ENCODE peak calls at places on chromosomes 6 and 20, in four cellular contexts. H is HepG2, P is K562, Q is GM12878. G is an unnamed sample.

GRCh38 chr20:15546624-15547023 is 1026.6 kb downstream of the KIF16B start:
- DNase-seq in H (no peak), P (no peak), Q (no peak), G (no peak)

GRCh38 chr6:156779206-156780116 is 2.3 kb downstream of the ARID1B start:
- DNase-seq in H (peak), P (peak), Q (no peak), G (peak)

GRCh38 chr20:8720089-8720488 is 348.8 kb upstream of the PLCB4 start:
- DNase-seq in H (no peak), P (no peak), Q (no peak), G (no peak)

GRCh38 chr6:168273483-168274045 is 46.0 kb downstream of the DACT2 start:
- DNase-seq in H (peak), P (no peak), Q (no peak), G (no peak)

GRCh38 chr20:11436113-11436890 is 481.4 kb upstream of the BTBD3 start:
- DNase-seq in H (no peak), P (no peak), Q (no peak), G (no peak)

GRCh38 chr6:157912326-157912725 is 69.3 kb upstream of the SYNJ2 start:
- DNase-seq in H (no peak), P (no peak), Q (no peak), G (no peak)

GRCh38 chr6:56329296-56330050 is 82.1 kb upstream of the COL21A1 start:
- DNase-seq in H (no peak), P (no peak), Q (no peak), G (no peak)

GRCh38 chr6:6825153-6825847 is 236.8 kb downstream of the LY86 start:
- DNase-seq in H (no peak), P (no peak), Q (no peak), G (no peak)

GRCh38 chr20:57582432-57583288 is 21.8 kb downstream of the PCK1 start:
- DNase-seq in H (peak), P (peak), Q (no peak), G (peak)

GRCh38 chr6:87407531-87407895 is 259 bp upstream of the CFAP206 start:
- DNase-seq in H (no peak), P (no peak), Q (no peak), G (no peak)

GRCh38 chr6:157800420-157801237 is 22.4 kb upstream of the SNX9 start:
- DNase-seq in H (no peak), P (no peak), Q (peak), G (no peak)

GRCh38 chr6:33425668-33426577 is 6.1 kb downstream of the SYNGAP1 start:
- DNase-seq in H (peak), P (peak), Q (no peak), G (peak)

GRCh38 chr6:99492137-99492536 is 23.1 kb downstream of the USP45 start:
- DNase-seq in H (no peak), P (no peak), Q (no peak), G (no peak)

GRCh38 chr6:31620586-31621319 is at the start of gene PRRC2A:
- DNase-seq in H (no peak), P (peak), Q (no peak), G (peak)

GRCh38 chr20:24605937-24606455 is 136.6 kb downstream of the SYNDIG1 start:
- DNase-seq in H (no peak), P (no peak), Q (no peak), G (no peak)

GRCh38 chr6:95767897-95768463 is 190.6 kb downstream of the MANEA start:
- DNase-seq in H (no peak), P (no peak), Q (no peak), G (no peak)

GRCh38 chr6:45454008-45454911 is 76.5 kb upstream of the SUPT3H start:
- DNase-seq in H (no peak), P (no peak), Q (no peak), G (no peak)

GRCh38 chr6:96724641-96725040 is 112.6 kb downstream of the GPR63 start:
- DNase-seq in H (no peak), P (no peak), Q (no peak), G (no peak)

GRCh38 chr6:87122477-87122876 is 27.6 kb upstream of the CGA start:
- DNase-seq in H (no peak), P (no peak), Q (no peak), G (peak)

GRCh38 chr20:54980321-54980960 is 505.0 kb downstream of the DOK5 start:
- DNase-seq in H (no peak), P (no peak), Q (no peak), G (no peak)

GRCh38 chr20:59573837-59574236 is 30.5 kb upstream of the PHACTR3 start:
- DNase-seq in H (no peak), P (no peak), Q (no peak), G (no peak)

GRCh38 chr6:53598584-53598983 is 53.7 kb upstream of the GCLC start:
- DNase-seq in H (no peak), P (no peak), Q (no peak), G (no peak)

GRCh38 chr6:166556871-166557322 is 29.6 kb downstream of the RAMACL start:
- DNase-seq in H (no peak), P (no peak), Q (no peak), G (no peak)

GRCh38 chr6:118580585-118581419 is 32.7 kb downstream of the PLN start:
- DNase-seq in H (peak), P (peak), Q (no peak), G (peak)

GRCh38 chr6:164085552-164086325 is 671.2 kb downstream of the QKI start:
- DNase-seq in H (no peak), P (no peak), Q (no peak), G (no peak)

GRCh38 chr6:70166088-70166958 is 136.6 kb downstream of the COL9A1 start:
- DNase-seq in H (peak), P (peak), Q (no peak), G (peak)

GRCh38 chr20:3250091-3250504 is 11.1 kb upstream of the SLC4A11 start:
- DNase-seq in H (peak), P (peak), Q (no peak), G (peak)

GRCh38 chr20:50572922-50573777 is 63.0 kb downstream of the PTPN1 start:
- DNase-seq in H (no peak), P (no peak), Q (no peak), G (no peak)

GRCh38 chr6:156508923-156509322 is 268.3 kb upstream of the ARID1B start:
- DNase-seq in H (no peak), P (no peak), Q (no peak), G (no peak)

GRCh38 chr6:120357447-120357846 is 976.8 kb downstream of the TBC1D32 start:
- DNase-seq in H (no peak), P (no peak), Q (no peak), G (no peak)

GRCh38 chr6:27168108-27168507 is 79.4 kb upstream of the PRSS16 start:
- DNase-seq in H (no peak), P (no peak), Q (no peak), G (no peak)

GRCh38 chr6:27163858-27164257 is 83.6 kb upstream of the PRSS16 start:
- DNase-seq in H (no peak), P (no peak), Q (no peak), G (no peak)

DNA sequence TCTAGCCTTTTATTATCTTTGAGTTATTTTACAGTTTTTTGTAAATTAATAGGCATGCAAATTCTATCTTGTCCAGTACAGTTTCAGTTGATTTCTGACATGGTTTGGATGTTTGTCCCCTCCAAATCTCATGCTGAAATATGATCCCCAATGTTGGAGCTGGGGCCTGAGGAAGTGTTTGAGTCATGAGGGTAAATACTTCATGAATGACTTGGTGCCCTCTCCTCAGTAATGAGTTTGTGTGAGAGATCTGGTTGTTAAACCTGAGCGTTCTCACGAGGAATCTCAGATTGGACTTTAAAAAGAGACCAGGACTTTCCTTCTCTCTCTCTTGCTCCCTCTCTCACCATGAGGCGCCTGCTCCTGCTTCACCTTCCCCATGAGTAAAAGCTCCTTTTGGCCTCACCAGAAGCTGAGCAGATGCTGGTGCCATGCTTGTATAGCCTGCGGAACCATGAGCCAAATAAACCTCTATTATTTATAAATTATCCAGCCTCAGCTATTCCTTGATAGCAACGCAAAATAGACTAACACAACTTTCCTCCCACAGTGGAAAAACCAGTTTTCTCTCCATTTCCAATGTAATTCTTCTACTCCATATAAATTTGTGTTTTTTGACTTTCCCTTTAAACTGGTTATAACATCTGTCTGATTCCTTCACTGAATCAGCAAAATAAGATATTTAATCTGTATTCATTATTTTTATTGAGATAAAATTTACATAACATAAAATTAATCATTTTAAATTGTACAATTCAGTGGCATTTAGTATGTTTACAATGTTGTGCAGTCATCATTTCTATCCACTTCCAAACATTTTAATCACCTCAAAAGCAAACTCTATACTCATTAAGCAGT is 78.7 kb upstream of the PRSS16 start:
- DNase-seq in H (no peak), P (no peak), Q (no peak), G (no peak)
- TF ChIP-seq ESRRA in H (no peak), P (peak), Q (no peak), G (no peak)

GRCh38 chr6:121794630-121795029 is 359.2 kb downstream of the GJA1 start:
- DNase-seq in H (no peak), P (no peak), Q (no peak), G (no peak)
- TF ChIP-seq CBFB in H (no peak), P (no peak), Q (no peak), G (no peak)

GRCh38 chr6:44058617-44059358 is 68.5 kb downstream of the MRPL14 start:
- DNase-seq in H (peak), P (peak), Q (no peak), G (no peak)
- TF ChIP-seq ESRRA in H (peak), P (peak), Q (no peak), G (no peak)

GRCh38 chr6:22026160-22026678 is 270.6 kb downstream of the PRL start:
- DNase-seq in H (no peak), P (no peak), Q (no peak), G (no peak)

GRCh38 chr6:22027226-22027725 is 269.6 kb downstream of the PRL start:
- DNase-seq in H (no peak), P (no peak), Q (no peak), G (no peak)

GRCh38 chr6:22030730-22031619 is 265.9 kb downstream of the PRL start:
- DNase-seq in H (no peak), P (no peak), Q (no peak), G (no peak)

GRCh38 chr6:22028403-22028802 is 268.4 kb downstream of the PRL start:
- DNase-seq in H (no peak), P (no peak), Q (no peak), G (no peak)

GRCh38 chr6:22029169-22029568 is 267.7 kb downstream of the PRL start:
- DNase-seq in H (no peak), P (no peak), Q (no peak), G (no peak)
- TF ChIP-seq CBFB in H (no peak), P (no peak), Q (no peak), G (no peak)

GRCh38 chr20:31595380-31595653 is 9.8 kb upstream of the ID1 start:
- DNase-seq in H (peak), P (no peak), Q (no peak), G (no peak)

GRCh38 chr20:31595654-31596411 is 9.3 kb upstream of the ID1 start:
- DNase-seq in H (peak), P (peak), Q (no peak), G (peak)

GRCh38 chr20:31594558-31595379 is 10.3 kb upstream of the ID1 start:
- DNase-seq in H (peak), P (no peak), Q (no peak), G (peak)

GRCh38 chr20:31594002-31594557 is 11.0 kb upstream of the ID1 start:
- DNase-seq in H (no peak), P (no peak), Q (no peak), G (no peak)

GRCh38 chr20:31593221-31594001 is 11.7 kb upstream of the ID1 start:
- DNase-seq in H (peak), P (peak), Q (no peak), G (no peak)
- TF ChIP-seq ESRRA in H (no peak), P (no peak), Q (no peak), G (no peak)

GRCh38 chr6:3282461-3283236 is 23.9 kb downstream of the PSMG4 start:
- DNase-seq in H (no peak), P (no peak), Q (no peak), G (peak)

GRCh38 chr6:3284436-3284876 is 25.7 kb downstream of the PSMG4 start:
- DNase-seq in H (no peak), P (no peak), Q (no peak), G (peak)

GRCh38 chr6:3285049-3285639 is 26.4 kb downstream of the PSMG4 start:
- DNase-seq in H (no peak), P (no peak), Q (no peak), G (peak)

GRCh38 chr6:3283241-3283640 is 24.5 kb downstream of the PSMG4 start:
- DNase-seq in H (no peak), P (no peak), Q (no peak), G (no peak)

DNA sequence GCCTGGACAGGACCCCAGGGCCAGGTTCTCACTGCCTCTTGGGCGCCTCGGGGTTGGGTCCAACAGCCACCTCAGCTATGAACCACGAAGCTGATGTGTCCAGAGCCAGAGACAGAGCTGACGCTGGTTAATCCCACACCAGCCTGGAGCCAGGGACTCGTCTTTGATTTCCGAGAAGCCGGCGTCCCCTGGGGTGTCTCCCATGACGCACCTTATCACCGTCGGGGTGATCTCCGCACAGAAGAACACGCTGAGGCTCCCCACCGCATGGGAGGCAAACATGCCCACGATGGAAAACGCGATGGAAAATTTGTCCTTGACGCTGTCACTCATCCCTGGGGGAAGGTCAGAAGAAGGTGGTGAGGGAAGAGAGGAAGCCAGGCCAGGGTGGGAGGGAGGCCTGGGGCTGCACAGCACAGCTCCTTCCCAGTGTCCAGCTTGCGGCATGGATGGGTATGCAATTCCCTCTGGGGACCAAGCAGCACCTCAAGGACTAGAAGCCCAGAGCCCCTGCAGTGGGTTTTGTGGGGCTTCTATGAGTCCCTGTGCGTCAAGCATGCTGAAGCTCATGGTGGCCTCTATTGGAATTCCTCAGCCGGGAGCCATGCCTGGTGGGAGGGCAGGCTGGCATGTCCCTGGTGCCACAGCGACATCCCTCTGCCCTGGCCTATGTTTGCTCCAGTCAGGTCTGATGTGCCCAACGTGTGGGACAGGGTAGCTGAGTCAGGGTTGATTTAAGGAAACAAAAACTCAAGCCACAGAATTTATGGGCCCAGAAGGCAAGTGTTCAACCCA is 25.1 kb downstream of the PSMG4 start:
- DNase-seq in H (no peak), P (no peak), Q (no peak), G (peak)
- TF ChIP-seq CBFB in H (no peak), P (no peak), Q (no peak), G (no peak)

GRCh38 chr6:144415014-144415413 is 129.9 kb downstream of the UTRN start:
- DNase-seq in H (peak), P (no peak), Q (no peak), G (no peak)
- TF ChIP-seq ESRRA in H (no peak), P (no peak), Q (no peak), G (no peak)